ENCODE peak calls at places on chromosomes 6 and 20, in six cellular contexts. C is hepatocyte; V is CD8-positive, alpha-beta T cell; Q is neural progenitor cell; P is ovary; H is right lobe of liver. W is an unnamed sample.

GRCh38 chr20:62628691-62629090 is 13.6 kb upstream of the SLCO4A1 start:
- DNase-seq in P (no peak), H (no peak), V (no peak), Q (no peak), C (no peak), W (no peak)

GRCh38 chr6:108798672-108799355 is 49.4 kb upstream of the ARMC2 start:
- DNase-seq in H (peak; percentile 51), C (no peak), P (no peak), Q (peak; percentile 30), V (peak; percentile 56), W (no peak)

GRCh38 chr20:1816384-1817381 is 78.5 kb upstream of the SIRPA start:
- DNase-seq in C (no peak), V (peak; percentile 29), P (no peak), H (no peak), Q (peak; percentile 51), W (no peak)

GRCh38 chr20:60056345-60057122 is 98.3 kb downstream of the CDH26 start:
- DNase-seq in P (no peak), C (no peak), H (no peak), Q (no peak), V (no peak), W (no peak)

GRCh38 chr6:29733057-29733456 is 9.8 kb downstream of the HLA-F start:
- DNase-seq in V (no peak), C (no peak), Q (no peak), P (no peak), H (no peak), W (no peak)

GRCh38 chr6:105985816-105986632 is 100.1 kb upstream of the PRDM1 start:
- DNase-seq in Q (peak; percentile 59), C (peak; percentile 25), P (no peak), H (peak; percentile 37), V (no peak), W (no peak)

GRCh38 chr6:146950351-146950835 is 253.8 kb upstream of the STXBP5 start:
- DNase-seq in Q (no peak), P (no peak), H (peak; percentile 23), V (no peak), C (peak; percentile 65), W (no peak)

GRCh38 chr20:61170521-61170920 is 81.5 kb upstream of the CDH4 start:
- DNase-seq in P (no peak), C (no peak), Q (peak; percentile 20), H (no peak), V (no peak), W (no peak)

GRCh38 chr20:25399038-25399430 is 8.4 kb upstream of the ABHD12 start:
- DNase-seq in P (peak; percentile 46), C (peak; percentile 78), Q (peak; percentile 83), V (no peak), H (no peak), W (peak; percentile 66)

GRCh38 chr20:47318027-47318595 is 38.4 kb downstream of the ZMYND8 start:
- DNase-seq in C (no peak), H (no peak), V (no peak), P (peak; percentile 73), Q (peak; percentile 24), W (no peak)
- H3K4me3 ChIP-seq in C (no peak overlapping the region), H (peak overlapping the region; percentile 20), V (no peak overlapping the region), P (no peak overlapping the region), Q (no peak overlapping the region), W (peak overlapping the region; percentile 15)

DNA sequence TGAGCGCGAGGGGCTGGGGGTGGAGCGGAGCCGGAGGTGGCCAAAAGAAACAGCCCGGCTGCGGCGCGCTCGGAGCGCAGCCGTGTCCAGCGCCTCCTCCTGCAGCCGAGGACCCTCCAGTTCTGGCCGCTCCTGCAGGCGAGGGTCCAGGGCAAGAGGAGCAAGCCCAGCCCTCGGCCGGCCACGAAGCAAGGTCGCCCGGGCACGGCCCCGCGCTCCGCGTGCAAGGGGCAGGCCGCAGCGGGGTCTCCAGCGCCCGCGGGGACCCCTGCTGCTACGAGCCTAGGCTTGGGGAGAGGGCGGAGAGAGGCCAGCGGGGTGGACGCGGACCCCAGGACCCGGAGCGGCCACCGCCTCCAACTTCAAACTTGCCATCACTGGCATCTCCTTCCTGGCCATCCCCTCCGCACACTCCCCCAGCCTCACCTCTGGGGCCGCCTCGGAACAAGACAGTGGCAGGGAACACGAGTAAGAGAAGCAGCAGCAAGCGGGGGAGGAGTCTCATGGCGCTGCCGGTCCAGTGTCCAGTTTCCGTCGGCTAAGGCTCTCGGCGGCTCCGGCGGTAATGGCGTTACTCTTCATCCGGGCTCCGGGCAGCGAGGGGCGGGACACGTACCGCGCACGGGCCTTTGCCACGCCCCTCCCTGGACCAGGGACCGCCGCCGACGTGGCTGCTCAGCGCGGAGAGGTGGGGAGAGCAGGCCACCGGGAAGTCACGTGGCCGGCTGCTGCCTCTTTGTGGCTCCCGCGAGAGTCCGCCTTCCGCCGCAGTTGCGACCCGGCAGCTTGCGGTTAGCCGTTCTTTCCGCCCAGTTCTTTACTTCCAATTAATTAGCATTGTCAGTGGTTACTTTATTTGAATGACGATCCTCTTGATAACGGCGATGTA is at the start of gene SSR1:
- DNase-seq in V (peak; percentile 90), H (peak; percentile 99), C (peak; percentile 100), P (peak; percentile 97), Q (peak; percentile 99), W (peak; percentile 94)
- H3K4me1 ChIP-seq in V (peaks cover 34% of the 10 kb centered on the region), H (no peaks in the 10 kb centered on the region), C (peaks cover 8% of the 10 kb centered on the region), P (peaks cover 7% of the 10 kb centered on the region), Q (peaks cover 7% of the 10 kb centered on the region), W (peaks cover 20% of the 10 kb centered on the region)

GRCh38 chr6:41779793-41780622 is at the start of gene FRS3:
- DNase-seq in P (peak; percentile 99), V (peak; percentile 100), C (peak; percentile 97), H (peak; percentile 99), Q (peak; percentile 98), W (peak; percentile 88)
- H3K27ac ChIP-seq in P (peak within 1 kb of the TSS; percentile 26), V (peak within 1 kb of the TSS; percentile 23), C (peak within 1 kb of the TSS; percentile 67), H (peak within 1 kb of the TSS; percentile 84), Q (no peak within 1 kb of the TSS), W (peak within 1 kb of the TSS; percentile 88)

GRCh38 chr20:45312241-45312640 is 4.1 kb upstream of the MATN4 start:
- DNase-seq in V (no peak), P (no peak), H (no peak), C (no peak), Q (no peak), W (no peak)
- H3K4me3 ChIP-seq in V (no peak overlapping the region), P (no peak overlapping the region), H (no peak overlapping the region), C (no peak overlapping the region), Q (no peak overlapping the region), W (no peak overlapping the region)

DNA sequence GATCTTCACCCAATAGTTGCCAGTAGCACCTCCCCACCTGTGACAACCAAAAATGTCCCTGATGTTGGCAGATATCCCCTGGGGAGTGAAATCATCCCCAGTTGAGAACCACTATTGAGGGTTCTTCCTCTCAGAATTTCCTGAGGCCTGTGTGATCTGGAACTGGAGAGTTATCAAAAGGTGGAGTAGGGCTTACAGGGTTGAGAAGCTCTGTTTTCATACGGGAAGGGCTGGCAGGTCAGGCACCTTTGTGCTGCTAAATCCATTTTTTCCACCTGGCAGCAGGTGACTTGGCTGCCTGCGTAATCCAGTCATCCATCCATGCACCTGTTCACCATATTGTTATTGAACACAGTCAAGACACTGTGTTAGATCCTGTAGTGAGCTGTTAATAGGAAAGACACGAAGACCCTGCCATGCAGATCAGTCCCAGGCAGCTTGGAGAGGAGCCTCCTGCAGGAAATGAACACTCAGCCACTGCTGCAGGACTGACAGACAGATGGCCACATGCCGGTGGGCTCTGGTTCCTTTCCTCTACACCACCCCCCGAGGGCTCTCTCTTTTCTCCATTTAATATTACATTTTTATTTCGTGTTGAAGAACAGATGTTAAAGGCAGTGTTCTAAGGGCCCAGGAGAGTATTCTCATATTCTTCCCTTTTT is 5.4 kb downstream of the DUSP22 start:
- DNase-seq in V (no peak), C (no peak), P (no peak), Q (no peak), H (no peak), W (no peak)
- H3K4me1 ChIP-seq in V (peaks cover 35% of the 10 kb centered on the region), C (no peaks in the 10 kb centered on the region), P (no peaks in the 10 kb centered on the region), Q (peaks cover 9% of the 10 kb centered on the region), H (no peaks in the 10 kb centered on the region), W (no peaks in the 10 kb centered on the region)

DNA sequence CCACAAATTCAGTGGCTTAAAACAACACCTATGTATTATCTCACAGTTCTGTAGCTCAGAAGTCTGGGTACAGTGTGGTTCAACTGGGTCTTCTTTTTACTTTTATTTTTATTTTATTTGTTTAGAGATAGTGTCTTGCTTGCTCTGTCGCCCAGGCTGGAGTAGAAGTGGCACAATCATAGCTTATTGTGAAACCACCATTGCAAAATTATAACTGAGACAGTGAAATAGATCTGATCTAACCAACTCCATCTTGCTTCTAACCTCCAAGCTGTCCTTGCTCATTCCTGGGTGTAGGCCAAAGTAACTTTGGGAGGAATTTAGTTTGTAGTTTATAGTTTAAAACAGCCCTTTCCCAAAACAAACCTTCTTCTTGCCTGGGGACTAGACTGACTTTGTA is 193.7 kb upstream of the CDYL start:
- DNase-seq in V (no peak), P (no peak), H (no peak), Q (no peak), C (no peak), W (no peak)
- H3K27ac ChIP-seq in V (no peak overlapping the region), P (no peak overlapping the region), H (no peak overlapping the region), Q (no peak overlapping the region), C (peak overlapping the region; percentile 53), W (peak overlapping the region; percentile 6)

DNA sequence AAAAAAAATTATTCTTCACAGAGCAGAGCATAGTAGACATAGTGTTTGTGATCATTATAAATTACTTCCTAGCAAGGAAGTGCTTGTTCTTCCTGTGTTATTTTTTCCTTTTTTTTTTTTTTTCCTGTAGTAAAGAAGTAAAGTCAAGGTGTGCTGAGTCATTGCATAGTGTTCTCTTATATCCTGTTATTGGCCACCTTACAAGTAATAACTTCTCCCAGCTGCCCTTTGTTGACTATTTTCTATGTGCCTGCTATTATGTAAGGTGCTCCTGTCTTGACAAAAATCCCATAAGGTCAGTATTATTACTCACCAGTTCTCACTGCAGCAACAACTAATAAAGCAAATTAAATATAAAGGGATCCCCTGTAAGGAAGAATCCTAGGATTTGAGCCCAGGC is 195.3 kb downstream of the GJA1 start:
- DNase-seq in C (no peak), Q (no peak), P (no peak), H (no peak), V (no peak), W (no peak)
- H3K4me3 ChIP-seq in C (no peak overlapping the region), Q (no peak overlapping the region), P (no peak overlapping the region), H (no peak overlapping the region), V (no peak overlapping the region), W (no peak overlapping the region)

GRCh38 chr20:58420798-58421496 is 31.9 kb downstream of the VAPB start:
- DNase-seq in C (no peak), Q (no peak), V (no peak), H (no peak), P (no peak), W (no peak)
- H3K4me1 ChIP-seq in C (peaks cover 14% of the 10 kb centered on the region), Q (peaks cover 32% of the 10 kb centered on the region), V (peaks cover 12% of the 10 kb centered on the region), H (no peaks in the 10 kb centered on the region), P (no peaks in the 10 kb centered on the region), W (no peaks in the 10 kb centered on the region)

GRCh38 chr6:24522090-24522820 is 27.5 kb downstream of the ALDH5A1 start:
- DNase-seq in Q (no peak), H (no peak), C (no peak), V (no peak), P (no peak), W (no peak)
- H3K27ac ChIP-seq in Q (no peak overlapping the region), H (no peak overlapping the region), C (no peak overlapping the region), V (no peak overlapping the region), P (no peak overlapping the region), W (no peak overlapping the region)